ENCODE peak calls at places on chromosome 19, in five cellular contexts. L is HCT116, Q is spleen, O is transverse colon, Z is endothelial cell of umbilical vein. C is an unnamed sample.

GRCh38 chr19:4052114-4052992 is 14.3 kb downstream of the ZBTB7A start:
- DNase-seq in Z (no peak), Q (no peak), L (no peak), O (peak; percentile 94), C (peak; percentile 69)

GRCh38 chr19:40594657-40595077 is 6.5 kb upstream of the LTBP4 start:
- DNase-seq in O (no peak), Q (no peak), Z (no peak), L (no peak), C (no peak)

GRCh38 chr19:40445945-40446784 is 2.0 kb upstream of the SERTAD3 start:
- DNase-seq in L (no peak), Z (no peak), O (peak; percentile 60), Q (no peak), C (no peak)

GRCh38 chr19:58252102-58252685 is 23.5 kb downstream of the ZNF544 start:
- DNase-seq in Q (no peak), Z (no peak), O (no peak), L (no peak), C (no peak)

GRCh38 chr19:48798937-48799336 is 11.9 kb downstream of the BCAT2 start:
- DNase-seq in Z (peak; percentile 15), Q (no peak), O (no peak), L (no peak), C (no peak)

GRCh38 chr19:24040621-24041020 is 46.4 kb upstream of the ZNF254 start:
- DNase-seq in Q (no peak), Z (no peak), L (no peak), O (no peak), C (no peak)

GRCh38 chr19:47228168-47228936 is 2.6 kb downstream of the BBC3 start:
- DNase-seq in Z (no peak), Q (peak; percentile 88), O (peak; percentile 74), L (no peak), C (peak; percentile 71)

GRCh38 chr19:12899891-12900518 is 9.0 kb downstream of the GCDH start:
- DNase-seq in L (no peak), O (peak; percentile 51), Z (no peak), Q (no peak), C (no peak)

GRCh38 chr19:8005534-8006256 is at the start of gene ELAVL1:
- DNase-seq in Q (peak; percentile 93), O (peak; percentile 92), Z (peak; percentile 88), L (peak; percentile 73), C (peak; percentile 84)

GRCh38 chr19:46772170-46773017 is 16.0 kb downstream of the SLC1A5 start:
- DNase-seq in L (no peak), O (no peak), Q (no peak), Z (no peak), C (no peak)

GRCh38 chr19:7645656-7646425 is 8.9 kb downstream of the STXBP2 start:
- DNase-seq in O (no peak), Q (no peak), L (no peak), Z (no peak), C (no peak)

GRCh38 chr19:46471116-46471733 is at the start of gene PNMA8A:
- DNase-seq in L (no peak), O (peak; percentile 24), Q (peak; percentile 74), Z (peak; percentile 54), C (no peak)

GRCh38 chr19:2337329-2337707 is 8.8 kb downstream of the SPPL2B start:
- DNase-seq in O (no peak), Q (no peak), L (no peak), Z (no peak), C (no peak)

GRCh38 chr19:56110515-56111448 is 10.3 kb downstream of the ZNF787 start:
- DNase-seq in Z (peak; percentile 61), O (peak; percentile 40), Q (peak; percentile 89), L (no peak), C (peak; percentile 68)

DNA sequence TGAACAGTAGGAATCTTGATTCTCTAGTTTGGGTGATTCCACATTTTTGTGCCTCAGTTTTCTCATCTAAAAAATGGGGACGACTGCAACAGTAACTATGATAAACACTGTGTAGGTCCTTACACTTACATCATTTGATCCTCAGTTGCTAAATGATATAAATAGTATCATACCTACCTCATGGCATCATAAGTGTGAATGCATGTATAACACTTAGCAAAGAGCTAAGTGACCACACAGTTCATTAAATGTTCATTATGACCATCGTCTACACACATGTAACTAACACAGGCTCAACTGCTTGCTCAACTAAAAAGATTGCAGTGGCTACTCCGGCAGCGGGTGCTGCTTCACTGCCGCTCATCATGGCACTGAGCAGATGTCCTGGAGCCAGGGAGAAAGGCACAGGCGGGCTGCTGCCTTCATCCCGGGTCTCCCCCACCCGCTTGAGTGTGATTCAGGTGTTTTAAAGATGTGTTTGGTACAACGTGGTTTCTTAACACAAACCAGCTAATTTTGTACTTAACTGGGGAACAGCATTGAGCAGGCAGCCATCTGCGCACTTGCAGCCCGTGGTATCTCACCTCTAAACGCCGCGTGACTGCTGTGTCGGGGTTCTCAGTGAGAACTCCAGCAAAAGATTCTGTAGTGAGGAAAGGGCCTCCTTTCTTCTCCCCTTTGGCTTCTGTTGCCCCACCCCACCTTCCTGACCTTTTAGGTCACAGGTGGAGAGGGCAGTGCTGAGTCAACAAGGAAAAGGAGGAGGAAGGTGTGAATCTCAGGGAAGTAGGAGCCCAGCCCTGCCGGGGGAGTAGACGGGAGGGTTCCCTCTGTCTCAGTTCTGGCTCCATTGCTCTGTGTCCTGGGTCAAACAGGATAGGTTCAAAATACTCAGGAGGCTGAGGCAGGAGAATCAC is 11.7 kb upstream of the ACTN4 start:
- DNase-seq in Z (no peak), L (no peak), O (no peak), Q (no peak), C (no peak)
- H3K36me3 ChIP-seq in Z (peaks cover 6% of the 10 kb centered on the region), L (peaks cover 24% of the 10 kb centered on the region), O (peaks cover 16% of the 10 kb centered on the region), Q (peaks cover 15% of the 10 kb centered on the region), C (peaks cover 33% of the 10 kb centered on the region)

DNA sequence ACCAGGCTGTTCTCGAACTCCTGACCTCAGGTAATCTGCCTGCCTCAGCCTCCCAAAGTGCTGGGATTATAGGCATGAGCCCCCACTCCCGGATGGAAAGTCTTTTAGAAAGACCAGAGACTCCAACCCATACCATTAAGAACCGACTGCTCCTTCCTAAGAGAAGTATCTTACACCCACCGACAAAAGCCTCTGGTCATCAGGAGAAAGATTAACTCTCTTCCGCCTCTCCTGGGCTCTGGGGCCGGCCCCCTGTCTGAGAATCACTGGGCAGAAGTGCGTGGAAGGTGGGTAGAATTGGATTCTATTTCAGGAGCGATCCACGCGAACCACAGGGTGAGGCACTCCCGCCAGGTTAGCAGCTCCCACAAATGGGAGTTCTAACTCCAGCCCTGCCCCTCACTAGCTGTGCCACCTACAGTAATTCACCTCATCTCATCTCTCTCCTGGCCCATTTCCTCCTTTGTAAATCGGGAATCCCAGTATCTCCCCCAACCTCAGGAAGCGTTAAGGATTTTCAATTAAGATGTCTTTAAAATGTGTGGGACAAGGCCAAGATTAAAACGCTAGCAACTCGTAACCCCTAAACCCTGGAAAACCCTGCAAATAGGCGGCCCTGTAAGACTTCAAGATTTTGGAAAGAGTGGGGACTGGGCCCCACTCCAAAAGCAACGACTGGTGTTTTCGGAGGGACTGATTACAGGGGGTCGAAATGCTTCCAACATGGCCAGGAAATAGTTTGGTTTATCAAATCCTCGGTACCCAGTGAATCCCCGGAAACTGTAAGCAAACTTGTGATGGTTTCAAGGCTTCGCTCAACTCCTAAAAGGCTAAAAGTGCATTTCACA is 1.3 kb downstream of the HNRNPL start:
- DNase-seq in O (no peak), L (no peak), Q (peak; percentile 79), Z (peak; percentile 16), C (no peak)
- TF ChIP-seq POLR2AphosphoS5 in O (no peak), L (no peak), Q (no peak), Z (no peak), C (no peak)

GRCh38 chr19:35248310-35249145 is at the start of gene LSR:
- DNase-seq in L (peak; percentile 94), Z (no peak), O (peak; percentile 94), Q (peak; percentile 94), C (peak; percentile 90)
- TF ChIP-seq POLR2A in L (peak; percentile 99), Z (no peak), O (peak; percentile 96), Q (no peak), C (peak; percentile 60)

DNA sequence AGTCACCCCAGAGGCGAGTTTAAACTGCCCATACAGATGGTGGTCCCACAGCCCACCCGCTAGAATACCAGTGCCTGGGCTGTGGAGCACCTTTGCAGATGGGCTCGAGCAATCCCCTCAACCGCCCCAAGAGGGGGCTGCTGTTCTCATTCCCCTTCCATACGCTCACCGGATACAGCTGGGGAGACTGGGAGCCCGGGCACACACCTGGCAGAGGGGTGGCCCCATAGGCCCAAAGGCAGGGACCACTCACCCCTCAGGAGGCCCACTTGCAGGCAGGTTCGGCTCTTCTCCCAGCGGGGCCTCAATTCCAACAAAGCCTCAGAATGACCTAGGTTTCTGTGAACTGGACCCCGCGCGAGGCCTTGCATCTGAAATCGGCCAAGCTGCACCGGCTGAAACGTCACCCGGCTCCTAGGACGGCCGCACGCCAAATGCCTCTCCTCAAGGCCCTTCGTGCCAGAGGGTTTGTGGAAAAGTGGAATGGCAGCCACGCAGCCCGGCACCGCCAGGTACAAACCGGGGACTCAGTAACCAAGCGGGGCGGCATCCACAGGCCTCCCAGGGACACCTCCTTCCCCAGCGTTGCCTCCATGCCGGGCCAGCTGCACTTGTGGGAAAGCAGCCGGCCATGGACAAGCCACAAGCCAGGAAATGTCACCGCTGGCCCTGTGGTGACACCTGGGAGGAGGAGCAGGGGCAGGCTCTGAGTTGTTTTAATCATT is 18.7 kb downstream of the MLLT1 start:
- DNase-seq in Q (no peak), O (no peak), Z (peak; percentile 44), L (no peak), C (no peak)
- H3K36me3 ChIP-seq in Q (peaks cover 32% of the 10 kb centered on the region), O (no peaks in the 10 kb centered on the region), Z (no peaks in the 10 kb centered on the region), L (peaks cover 20% of the 10 kb centered on the region), C (peaks cover 32% of the 10 kb centered on the region)

DNA sequence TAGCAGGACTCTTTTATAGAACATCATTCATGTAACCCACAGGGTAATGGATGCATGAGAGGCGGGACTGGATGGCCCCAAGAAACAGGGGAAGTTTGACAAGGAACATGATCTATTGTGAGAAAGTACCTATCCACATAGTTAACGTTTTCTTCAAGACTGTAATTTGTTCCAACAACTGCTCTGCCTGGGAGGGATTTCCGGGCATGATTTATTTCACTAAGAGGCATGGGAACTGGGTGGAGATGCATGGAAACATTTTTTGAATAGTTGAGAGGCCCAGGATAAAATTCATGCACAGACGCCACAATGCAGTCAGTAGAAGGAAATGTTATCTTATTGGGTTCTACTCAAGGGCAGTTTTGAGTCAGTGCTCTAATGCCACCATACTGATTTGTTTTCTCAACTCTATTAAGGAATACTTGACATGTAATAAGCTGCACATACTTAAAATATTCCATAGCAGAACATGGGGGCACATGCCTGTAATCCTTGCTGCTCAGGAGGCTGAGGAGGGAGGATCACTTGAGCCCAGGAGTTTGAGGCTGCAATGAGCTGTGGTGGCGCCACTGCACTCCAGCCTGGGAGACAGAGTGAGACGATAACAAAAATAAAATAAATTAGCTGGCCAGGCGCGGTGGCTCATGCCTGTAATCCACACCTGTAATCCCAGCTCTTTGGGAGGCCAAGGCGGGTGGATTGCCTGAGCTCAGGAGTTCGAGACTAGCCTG is 9.9 kb upstream of the ATG4D start:
- DNase-seq in Q (no peak), O (no peak), L (no peak), Z (peak; percentile 7), C (no peak)
- TF ChIP-seq POLR2AphosphoS5 in Q (no peak), O (no peak), L (no peak), Z (no peak), C (no peak)

DNA sequence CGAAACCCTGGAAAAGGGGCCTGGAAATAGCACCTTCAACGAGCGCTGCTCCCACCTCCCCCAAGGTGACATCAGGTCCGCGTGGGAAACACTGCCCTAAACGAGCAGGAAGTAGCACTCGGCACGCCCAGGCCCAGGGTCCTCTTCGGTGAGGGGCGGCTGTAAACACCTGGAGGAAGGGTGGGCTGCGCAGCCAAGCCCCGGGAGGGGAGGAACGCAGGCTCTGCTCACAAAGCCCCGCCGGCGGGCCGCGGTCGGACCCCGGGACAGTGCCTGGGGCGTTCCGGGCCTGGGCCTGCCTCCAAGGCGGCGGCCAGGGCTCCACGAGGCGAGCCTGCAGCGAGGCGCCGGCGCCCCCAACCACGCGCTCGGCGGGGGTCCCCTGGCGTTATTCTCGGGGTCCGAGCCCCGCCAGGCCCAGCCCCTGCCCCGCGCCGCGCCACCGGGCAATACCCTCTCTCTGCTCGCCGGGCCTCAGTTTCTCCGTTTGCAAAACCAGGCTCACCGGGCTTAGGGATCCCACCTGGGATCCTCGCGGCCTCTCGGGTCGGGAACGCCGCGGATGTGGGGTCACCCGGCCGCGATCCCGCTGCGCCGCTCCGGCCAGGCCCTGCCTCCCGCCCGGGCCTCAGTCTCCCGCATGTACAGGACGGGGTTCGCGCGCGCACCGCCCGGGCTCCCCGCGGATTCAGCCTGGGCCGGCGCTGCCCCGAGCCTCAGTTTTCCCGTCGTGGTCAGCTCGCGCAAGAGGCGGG is 630 bp downstream of the RNF126 start:
- DNase-seq in Q (peak; percentile 96), L (no peak), O (peak; percentile 81), Z (peak; percentile 36), C (peak; percentile 91)
- TF ChIP-seq POLR2A in Q (no peak), L (no peak), O (peak; percentile 35), Z (no peak), C (peak; percentile 5)

C was measured in upper lobe of left lung.